ENCODE peak calls at places on chromosome 6, in four cellular contexts. N, I, X and B are unnamed samples. For H3K79me2, the result is how much of the 10 kb centered on the place peaks cover.

GRCh38 chr6:109008537-109008950 is 86.1 kb downstream of the SESN1 start:
- DNase-seq in X (no peak), N (no peak), I (no peak), B (peak)

GRCh38 chr6:35178932-35179832 is 34.6 kb upstream of the SCUBE3 start:
- DNase-seq in I (peak), N (no peak), X (peak), B (no peak)

GRCh38 chr6:77463308-77463880 is at the start of gene HTR1B:
- DNase-seq in I (no peak), N (no peak), X (peak), B (peak)

GRCh38 chr6:165486183-165487137 is 176.6 kb downstream of the PDE10A start:
- DNase-seq in N (no peak), I (no peak), X (peak), B (no peak)

GRCh38 chr6:111484655-111484974 is 1.6 kb upstream of the REV3L start:
- DNase-seq in I (peak), N (no peak), X (no peak), B (peak)

GRCh38 chr6:31680841-31681671 is at the start of gene LY6G5C:
- DNase-seq in N (peak), I (peak), X (peak), B (peak)

GRCh38 chr6:116439572-116439971 is 21.6 kb upstream of the CALHM6 start:
- DNase-seq in I (no peak), N (no peak), X (no peak), B (no peak)

GRCh38 chr6:99344289-99344688 is 5.2 kb downstream of the FAXC start:
- DNase-seq in N (no peak), X (no peak), I (no peak), B (peak)

GRCh38 chr6:18330548-18331066 is 56.5 kb upstream of the RNF144B start:
- DNase-seq in N (no peak), I (peak), X (no peak), B (no peak)

GRCh38 chr6:112511441-112511840 is 164.3 kb downstream of the RFPL4B start:
- DNase-seq in I (no peak), X (no peak), N (no peak), B (peak)

GRCh38 chr6:116078522-116078921 is 17.8 kb upstream of the FRK start:
- DNase-seq in I (no peak), X (no peak), N (no peak), B (no peak)

DNA sequence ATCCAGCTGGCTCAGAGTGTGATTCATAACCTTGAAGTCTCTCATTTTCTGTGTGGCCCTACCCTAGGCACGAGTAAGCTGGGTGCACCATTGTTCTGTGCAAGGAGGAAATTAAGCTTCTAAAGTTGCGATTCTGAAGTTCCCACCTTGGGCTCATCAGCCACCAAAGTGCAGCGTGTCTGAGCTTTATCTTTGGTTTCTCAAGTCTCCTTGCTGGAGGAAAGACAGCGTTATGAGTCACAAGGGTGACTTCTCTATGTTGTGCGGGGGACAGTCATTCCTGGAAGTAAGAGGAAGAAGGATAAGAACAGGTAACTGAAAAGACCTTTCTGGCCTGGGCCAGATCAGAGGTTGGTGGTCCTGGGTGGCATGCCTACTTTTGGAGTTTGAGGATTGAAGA is 16.8 kb downstream of the MRAP2 start:
- DNase-seq in I (no peak), N (no peak), X (no peak), B (no peak)
- TF ChIP-seq CTCF in I (no peak), N (no peak), X (no peak), B (no peak)

GRCh38 chr6:128509709-128510108 is 10.7 kb downstream of the PTPRK start:
- DNase-seq in I (no peak), X (no peak), N (no peak), B (no peak)
- H3K79me2 ChIP-seq in I (under half), X (half or more), N (half or more), B (under half)

DNA sequence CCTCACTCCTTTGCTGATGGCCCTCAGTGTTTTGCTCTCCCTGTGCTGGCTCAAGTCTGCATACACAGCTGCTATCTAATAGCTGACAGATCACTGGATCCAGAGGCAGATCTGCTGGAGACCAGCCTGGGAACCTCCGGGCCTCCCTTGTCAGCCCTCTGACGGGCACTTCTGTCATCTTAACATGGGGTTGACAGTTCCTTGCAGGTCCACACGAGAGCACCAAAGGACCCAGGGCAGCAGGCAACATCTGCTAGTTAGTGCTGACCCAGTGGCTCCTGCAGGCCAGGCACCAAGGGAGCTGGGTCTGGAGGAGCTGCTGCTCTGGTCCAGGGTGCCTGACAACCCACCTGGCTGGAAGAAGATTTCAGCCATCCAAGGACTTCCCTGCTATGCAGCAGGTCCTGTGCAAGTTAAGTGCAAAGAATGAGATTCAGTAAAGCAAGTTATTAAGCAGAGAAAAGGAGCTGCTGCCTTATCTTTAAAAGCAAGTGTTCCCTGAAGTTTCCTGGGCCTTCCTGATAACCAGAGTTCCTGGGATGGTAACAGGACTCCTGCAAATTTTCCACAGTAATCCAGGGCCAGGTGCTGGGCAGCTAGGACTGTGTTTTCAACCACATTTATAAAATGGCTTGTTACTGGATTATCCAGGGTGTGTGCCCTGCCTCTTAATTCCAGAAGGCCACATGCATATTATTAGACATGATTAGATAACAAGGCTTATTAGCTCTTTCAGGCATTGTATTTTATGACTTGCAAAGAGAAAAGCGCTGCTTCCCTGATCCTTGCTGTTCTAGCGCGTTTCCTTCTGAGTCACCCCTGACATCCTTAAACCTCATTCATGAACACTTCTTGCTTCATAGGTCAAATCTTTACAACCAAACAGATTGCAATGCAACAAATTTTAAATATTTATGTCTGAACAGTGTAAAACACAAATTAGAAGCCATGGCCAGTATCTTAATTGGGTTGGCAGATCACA is 208.4 kb downstream of the UST start:
- DNase-seq in I (no peak), X (no peak), N (no peak), B (peak)
- TF ChIP-seq CTCF in I (no peak), X (no peak), N (no peak), B (no peak)

GRCh38 chr6:138986578-138986977 is 1.5 kb downstream of the REPS1 start:
- DNase-seq in X (no peak), N (no peak), I (no peak), B (peak)

GRCh38 chr6:138987299-138987642 is 782 bp downstream of the REPS1 start:
- DNase-seq in N (no peak), I (no peak), X (no peak), B (no peak)

GRCh38 chr6:138988469-138988834 is 399 bp upstream of the REPS1 start:
- DNase-seq in X (peak), I (no peak), N (no peak), B (peak)

GRCh38 chr6:138989098-138989983 is 1.3 kb upstream of the REPS1 start:
- DNase-seq in I (no peak), N (no peak), X (no peak), B (no peak)

DNA sequence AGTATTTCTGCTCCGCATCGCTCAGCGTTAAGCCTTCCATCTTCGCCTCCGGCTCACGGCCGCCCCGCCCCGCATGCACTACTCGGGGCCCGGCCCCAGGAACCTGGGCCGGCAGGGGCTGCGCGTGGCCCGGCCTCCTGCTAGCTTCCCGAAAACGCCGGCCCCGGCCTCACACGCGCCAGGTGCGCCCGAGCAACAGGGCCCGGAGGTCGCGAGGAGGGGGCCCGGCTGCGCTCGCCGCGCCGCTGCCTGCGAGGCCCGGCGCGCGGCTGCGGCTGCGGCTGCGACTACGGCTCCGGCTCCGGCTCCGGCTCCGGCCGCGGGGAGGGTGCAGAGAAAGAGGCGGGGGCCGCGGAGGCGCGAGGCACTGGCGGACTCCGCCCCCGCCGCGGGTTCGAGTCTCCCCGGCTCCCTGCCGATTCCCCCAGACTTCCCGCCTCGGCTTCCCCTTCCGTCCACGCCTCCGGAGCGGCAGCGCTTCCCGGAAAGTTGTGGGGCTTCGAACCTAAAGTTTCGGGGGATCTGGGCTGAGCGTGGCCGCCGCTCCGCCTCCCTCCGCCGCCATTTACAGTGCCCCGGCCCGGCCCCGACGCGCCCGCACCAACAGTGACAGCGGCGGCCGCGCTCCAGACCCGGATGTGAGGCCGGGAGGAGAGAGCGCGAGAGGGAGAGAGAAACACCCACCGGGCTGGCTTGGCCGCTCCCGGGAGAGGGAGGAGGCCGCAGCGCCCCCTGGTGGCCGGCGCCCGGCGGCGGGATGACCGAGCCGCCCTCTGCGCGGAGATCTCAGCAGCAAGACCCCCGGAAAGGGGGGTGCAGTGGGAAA is at the start of gene REPS1:
- DNase-seq in N (peak), I (peak), X (peak), B (peak)
- H3K79me2 ChIP-seq in N (under half), I (under half), X (under half), B (under half)

GRCh38 chr6:159608961-159609673 is 83.9 kb downstream of the SOD2 start:
- DNase-seq in I (peak), X (peak), N (no peak), B (peak)
- TF ChIP-seq CTCF in I (peak), X (peak), N (peak), B (peak)

DNA sequence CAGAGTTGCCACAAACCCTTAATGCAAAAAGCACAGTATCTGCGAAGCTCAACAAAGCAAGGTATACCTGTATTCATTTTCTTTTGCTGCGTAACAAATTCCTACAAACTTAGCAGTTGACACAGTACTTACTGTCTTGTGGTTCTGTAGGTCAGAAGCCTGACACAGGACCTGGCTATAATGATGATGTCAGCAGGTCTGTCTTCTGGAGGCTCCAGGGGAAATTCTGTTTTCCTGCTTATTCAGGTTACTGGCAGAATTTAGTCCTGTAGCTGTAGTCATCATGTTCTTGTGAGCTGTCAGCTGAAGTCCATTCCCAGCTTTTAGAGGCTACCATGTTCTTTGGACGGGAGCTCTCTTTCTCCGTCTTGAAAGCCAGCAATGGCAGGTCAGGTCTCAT is 99.2 kb downstream of the HIVEP1 start:
- DNase-seq in I (no peak), X (no peak), N (no peak), B (no peak)
- H3K79me2 ChIP-seq in I (under half), X (under half), N (under half), B (under half)

DNA sequence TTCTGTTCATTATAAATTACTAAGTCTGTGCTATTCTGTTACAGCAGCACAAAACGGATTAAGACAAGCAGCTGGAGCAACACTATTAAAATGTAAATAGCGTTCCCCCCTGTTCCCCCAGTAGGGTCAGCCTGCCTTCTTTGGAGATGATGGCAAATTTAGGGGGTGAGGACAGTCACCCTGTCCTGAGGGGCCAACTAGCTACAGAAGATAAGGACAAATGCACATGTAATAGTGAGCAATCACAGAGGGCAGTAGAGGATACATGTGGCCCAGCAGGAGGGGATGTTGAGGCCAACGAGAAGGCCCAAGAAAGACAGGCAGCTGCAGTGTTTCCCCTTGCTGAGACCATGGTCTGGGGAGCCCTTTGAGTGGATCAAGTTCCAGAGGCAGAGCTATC is 266.7 kb upstream of the CDYL start:
- DNase-seq in N (no peak), I (no peak), X (no peak), B (no peak)
- TF ChIP-seq CTCF in N (no peak), I (no peak), X (no peak), B (no peak)

GRCh38 chr6:157393667-157394329 is 12.8 kb downstream of the ZDHHC14 start:
- DNase-seq in N (no peak), X (no peak), I (no peak), B (no peak)

GRCh38 chr6:157401734-157402338 is 20.8 kb downstream of the ZDHHC14 start:
- DNase-seq in I (no peak), N (no peak), X (no peak), B (no peak)

GRCh38 chr6:157396026-157396425 is 15.0 kb downstream of the ZDHHC14 start:
- DNase-seq in X (no peak), I (no peak), N (no peak), B (no peak)

GRCh38 chr6:157398151-157398550 is 17.2 kb downstream of the ZDHHC14 start:
- DNase-seq in N (peak), I (no peak), X (no peak), B (no peak)

GRCh38 chr6:157397660-157398059 is 16.7 kb downstream of the ZDHHC14 start:
- DNase-seq in X (no peak), N (no peak), I (no peak), B (no peak)
- H3K79me2 ChIP-seq in X (under half), N (under half), I (under half), B (under half)